ENCODE peak calls at places on chromosomes 3 and 15, in six cellular contexts. One of them, this sample, is unnamed.

GRCh38 chr15:90960316-90961091 is 5.8 kb downstream of the RCCD1 start:
- DNase-seq in brain microvascular endothelial cell: no peak
- DNase-seq in tibial artery: no peak
- DNase-seq in stimulated activated CD8-positive, alpha-beta memory T cell treated with anti-CD3 and anti-CD28 coated beads, Interleukin-4, amount 100 ng/mL, for 4 hours: no peak
- DNase-seq in ureter: no peak
- DNase-seq in A549: no peak
- DNase-seq in this sample: no peak

GRCh38 chr15:44087578-44088190 is 107.4 kb downstream of the FRMD5 start:
- DNase-seq in ureter: no peak
- DNase-seq in A549: peak; percentile 47
- DNase-seq in brain microvascular endothelial cell: peak; percentile 70
- DNase-seq in stimulated activated CD8-positive, alpha-beta memory T cell treated with anti-CD3 and anti-CD28 coated beads, Interleukin-4, amount 100 ng/mL, for 4 hours: no peak
- DNase-seq in tibial artery: no peak
- DNase-seq in this sample: no peak

GRCh38 chr15:29029651-29030195 is 143.9 kb downstream of the APBA2 start:
- DNase-seq in tibial artery: no peak
- DNase-seq in ureter: no peak
- DNase-seq in brain microvascular endothelial cell: no peak
- DNase-seq in stimulated activated CD8-positive, alpha-beta memory T cell treated with anti-CD3 and anti-CD28 coated beads, Interleukin-4, amount 100 ng/mL, for 4 hours: no peak
- DNase-seq in A549: no peak
- DNase-seq in this sample: no peak

GRCh38 chr3:13518516-13519351 is 30.2 kb upstream of the FBLN2 start:
- DNase-seq in A549: no peak
- DNase-seq in tibial artery: peak; percentile 92
- DNase-seq in ureter: no peak
- DNase-seq in brain microvascular endothelial cell: no peak
- DNase-seq in stimulated activated CD8-positive, alpha-beta memory T cell treated with anti-CD3 and anti-CD28 coated beads, Interleukin-4, amount 100 ng/mL, for 4 hours: no peak
- DNase-seq in this sample: no peak

GRCh38 chr15:100859970-100860828 is 19.4 kb upstream of the ALDH1A3 start:
- DNase-seq in A549: no peak
- DNase-seq in tibial artery: no peak
- DNase-seq in stimulated activated CD8-positive, alpha-beta memory T cell treated with anti-CD3 and anti-CD28 coated beads, Interleukin-4, amount 100 ng/mL, for 4 hours: no peak
- DNase-seq in brain microvascular endothelial cell: no peak
- DNase-seq in ureter: no peak
- DNase-seq in this sample: no peak

GRCh38 chr15:75620776-75621536 is 4.6 kb downstream of the SNUPN start:
- DNase-seq in brain microvascular endothelial cell: peak; percentile 90
- DNase-seq in tibial artery: peak; percentile 94
- DNase-seq in A549: no peak
- DNase-seq in ureter: peak; percentile 73
- DNase-seq in stimulated activated CD8-positive, alpha-beta memory T cell treated with anti-CD3 and anti-CD28 coated beads, Interleukin-4, amount 100 ng/mL, for 4 hours: no peak
- DNase-seq in this sample: peak; percentile 37

GRCh38 chr15:23532019-23532418 is 33.5 kb upstream of the MKRN3 start:
- DNase-seq in brain microvascular endothelial cell: no peak
- DNase-seq in ureter: no peak
- DNase-seq in tibial artery: no peak
- DNase-seq in stimulated activated CD8-positive, alpha-beta memory T cell treated with anti-CD3 and anti-CD28 coated beads, Interleukin-4, amount 100 ng/mL, for 4 hours: no peak
- DNase-seq in A549: no peak
- DNase-seq in this sample: no peak

GRCh38 chr15:93719941-93720351 is 511.4 kb upstream of the MCTP2 start:
- DNase-seq in ureter: no peak
- DNase-seq in stimulated activated CD8-positive, alpha-beta memory T cell treated with anti-CD3 and anti-CD28 coated beads, Interleukin-4, amount 100 ng/mL, for 4 hours: no peak
- DNase-seq in brain microvascular endothelial cell: peak; percentile 54
- DNase-seq in A549: no peak
- DNase-seq in tibial artery: no peak
- DNase-seq in this sample: no peak

GRCh38 chr3:13161021-13161759 is 88.0 kb upstream of the IQSEC1 start:
- DNase-seq in tibial artery: peak; percentile 13
- DNase-seq in brain microvascular endothelial cell: peak; percentile 3
- DNase-seq in ureter: no peak
- DNase-seq in stimulated activated CD8-positive, alpha-beta memory T cell treated with anti-CD3 and anti-CD28 coated beads, Interleukin-4, amount 100 ng/mL, for 4 hours: no peak
- DNase-seq in A549: no peak
- DNase-seq in this sample: no peak

GRCh38 chr3:65402597-65402996 is 636.1 kb downstream of the MAGI1 start:
- DNase-seq in tibial artery: peak; percentile 24
- DNase-seq in A549: no peak
- DNase-seq in brain microvascular endothelial cell: peak; percentile 71
- DNase-seq in stimulated activated CD8-positive, alpha-beta memory T cell treated with anti-CD3 and anti-CD28 coated beads, Interleukin-4, amount 100 ng/mL, for 4 hours: no peak
- DNase-seq in ureter: no peak
- DNase-seq in this sample: no peak

GRCh38 chr3:191259486-191259885 is 60.4 kb downstream of the OSTN start:
- DNase-seq in stimulated activated CD8-positive, alpha-beta memory T cell treated with anti-CD3 and anti-CD28 coated beads, Interleukin-4, amount 100 ng/mL, for 4 hours: no peak
- DNase-seq in tibial artery: no peak
- DNase-seq in brain microvascular endothelial cell: no peak
- DNase-seq in A549: no peak
- DNase-seq in ureter: no peak
- DNase-seq in this sample: no peak

GRCh38 chr3:170040283-170040907 is 2.6 kb downstream of the GPR160 start:
- DNase-seq in brain microvascular endothelial cell: no peak
- DNase-seq in ureter: no peak
- DNase-seq in A549: no peak
- DNase-seq in stimulated activated CD8-positive, alpha-beta memory T cell treated with anti-CD3 and anti-CD28 coated beads, Interleukin-4, amount 100 ng/mL, for 4 hours: no peak
- DNase-seq in tibial artery: no peak
- DNase-seq in this sample: peak; percentile 37

GRCh38 chr3:153173758-153174516 is 11.9 kb downstream of the RAP2B start:
- DNase-seq in tibial artery: no peak
- DNase-seq in ureter: no peak
- DNase-seq in A549: no peak
- DNase-seq in brain microvascular endothelial cell: peak; percentile 60
- DNase-seq in stimulated activated CD8-positive, alpha-beta memory T cell treated with anti-CD3 and anti-CD28 coated beads, Interleukin-4, amount 100 ng/mL, for 4 hours: no peak
- DNase-seq in this sample: no peak

GRCh38 chr3:59167756-59168155 is 117.9 kb upstream of the CFAP20DC start:
- DNase-seq in stimulated activated CD8-positive, alpha-beta memory T cell treated with anti-CD3 and anti-CD28 coated beads, Interleukin-4, amount 100 ng/mL, for 4 hours: no peak
- DNase-seq in A549: no peak
- DNase-seq in brain microvascular endothelial cell: no peak
- DNase-seq in ureter: no peak
- DNase-seq in tibial artery: no peak
- DNase-seq in this sample: no peak

GRCh38 chr15:78319588-78319987 is 20.2 kb upstream of the SKIC8 start:
- DNase-seq in brain microvascular endothelial cell: no peak
- DNase-seq in tibial artery: no peak
- DNase-seq in A549: no peak
- DNase-seq in stimulated activated CD8-positive, alpha-beta memory T cell treated with anti-CD3 and anti-CD28 coated beads, Interleukin-4, amount 100 ng/mL, for 4 hours: no peak
- DNase-seq in ureter: no peak
- DNase-seq in this sample: no peak

GRCh38 chr3:159839561-159840379 is 148.9 kb upstream of the IL12A start:
- DNase-seq in ureter: no peak
- DNase-seq in tibial artery: no peak
- DNase-seq in stimulated activated CD8-positive, alpha-beta memory T cell treated with anti-CD3 and anti-CD28 coated beads, Interleukin-4, amount 100 ng/mL, for 4 hours: no peak
- DNase-seq in brain microvascular endothelial cell: no peak
- DNase-seq in A549: no peak
- DNase-seq in this sample: no peak

GRCh38 chr3:48546203-48546829 is 10.3 kb downstream of the PFKFB4 start:
- DNase-seq in ureter: no peak
- DNase-seq in brain microvascular endothelial cell: no peak
- DNase-seq in tibial artery: no peak
- DNase-seq in A549: no peak
- DNase-seq in stimulated activated CD8-positive, alpha-beta memory T cell treated with anti-CD3 and anti-CD28 coated beads, Interleukin-4, amount 100 ng/mL, for 4 hours: no peak
- DNase-seq in this sample: no peak

GRCh38 chr15:34644061-34644460 is 60.6 kb upstream of the GOLGA8B start:
- DNase-seq in stimulated activated CD8-positive, alpha-beta memory T cell treated with anti-CD3 and anti-CD28 coated beads, Interleukin-4, amount 100 ng/mL, for 4 hours: no peak
- DNase-seq in brain microvascular endothelial cell: peak; percentile 95
- DNase-seq in tibial artery: no peak
- DNase-seq in A549: no peak
- DNase-seq in ureter: no peak
- DNase-seq in this sample: no peak

GRCh38 chr3:59775781-59776270 is 726.0 kb upstream of the CFAP20DC start:
- DNase-seq in A549: no peak
- DNase-seq in stimulated activated CD8-positive, alpha-beta memory T cell treated with anti-CD3 and anti-CD28 coated beads, Interleukin-4, amount 100 ng/mL, for 4 hours: no peak
- DNase-seq in ureter: no peak
- DNase-seq in tibial artery: no peak
- DNase-seq in brain microvascular endothelial cell: no peak
- DNase-seq in this sample: no peak

GRCh38 chr15:75455982-75456531 is 4.6 kb upstream of the SIN3A start:
- DNase-seq in tibial artery: peak; percentile 44
- DNase-seq in ureter: peak; percentile 65
- DNase-seq in brain microvascular endothelial cell: peak; percentile 46
- DNase-seq in stimulated activated CD8-positive, alpha-beta memory T cell treated with anti-CD3 and anti-CD28 coated beads, Interleukin-4, amount 100 ng/mL, for 4 hours: peak; percentile 17
- DNase-seq in A549: peak; percentile 72
- DNase-seq in this sample: peak; percentile 68

GRCh38 chr3:190024912-190025311 is 95.8 kb downstream of the P3H2 start:
- DNase-seq in ureter: no peak
- DNase-seq in tibial artery: no peak
- DNase-seq in A549: no peak
- DNase-seq in stimulated activated CD8-positive, alpha-beta memory T cell treated with anti-CD3 and anti-CD28 coated beads, Interleukin-4, amount 100 ng/mL, for 4 hours: no peak
- DNase-seq in brain microvascular endothelial cell: peak; percentile 73
- DNase-seq in this sample: no peak

GRCh38 chr15:60124460-60125070 is 120.5 kb downstream of the FOXB1 start:
- DNase-seq in tibial artery: no peak
- DNase-seq in A549: no peak
- DNase-seq in stimulated activated CD8-positive, alpha-beta memory T cell treated with anti-CD3 and anti-CD28 coated beads, Interleukin-4, amount 100 ng/mL, for 4 hours: no peak
- DNase-seq in brain microvascular endothelial cell: no peak
- DNase-seq in ureter: no peak
- DNase-seq in this sample: no peak

GRCh38 chr15:78075490-78076230 is 1.9 kb downstream of the TBC1D2B start:
- DNase-seq in tibial artery: peak; percentile 71
- DNase-seq in ureter: peak; percentile 75
- DNase-seq in brain microvascular endothelial cell: peak; percentile 93
- DNase-seq in A549: no peak
- DNase-seq in stimulated activated CD8-positive, alpha-beta memory T cell treated with anti-CD3 and anti-CD28 coated beads, Interleukin-4, amount 100 ng/mL, for 4 hours: no peak
- DNase-seq in this sample: peak; percentile 75

GRCh38 chr15:98077186-98077585 is 116.7 kb downstream of the ARRDC4 start:
- DNase-seq in A549: no peak
- DNase-seq in stimulated activated CD8-positive, alpha-beta memory T cell treated with anti-CD3 and anti-CD28 coated beads, Interleukin-4, amount 100 ng/mL, for 4 hours: no peak
- DNase-seq in ureter: no peak
- DNase-seq in brain microvascular endothelial cell: no peak
- DNase-seq in tibial artery: no peak
- DNase-seq in this sample: peak; percentile 62

GRCh38 chr3:37730825-37731224 is 130.9 kb upstream of the CTDSPL start:
- DNase-seq in ureter: no peak
- DNase-seq in brain microvascular endothelial cell: no peak
- DNase-seq in tibial artery: peak; percentile 73
- DNase-seq in stimulated activated CD8-positive, alpha-beta memory T cell treated with anti-CD3 and anti-CD28 coated beads, Interleukin-4, amount 100 ng/mL, for 4 hours: no peak
- DNase-seq in A549: no peak
- DNase-seq in this sample: no peak

GRCh38 chr3:188365978-188366698 is 212.2 kb downstream of the LPP start:
- DNase-seq in tibial artery: no peak
- DNase-seq in ureter: no peak
- DNase-seq in stimulated activated CD8-positive, alpha-beta memory T cell treated with anti-CD3 and anti-CD28 coated beads, Interleukin-4, amount 100 ng/mL, for 4 hours: no peak
- DNase-seq in brain microvascular endothelial cell: no peak
- DNase-seq in A549: no peak
- DNase-seq in this sample: no peak

GRCh38 chr3:124951511-124952390 is 17.2 kb upstream of the MUC13 start:
- DNase-seq in ureter: no peak
- DNase-seq in brain microvascular endothelial cell: peak; percentile 47
- DNase-seq in stimulated activated CD8-positive, alpha-beta memory T cell treated with anti-CD3 and anti-CD28 coated beads, Interleukin-4, amount 100 ng/mL, for 4 hours: no peak
- DNase-seq in tibial artery: no peak
- DNase-seq in A549: no peak
- DNase-seq in this sample: peak; percentile 94

GRCh38 chr3:113231827-113232253 is 20.5 kb downstream of the BOC start:
- DNase-seq in ureter: no peak
- DNase-seq in tibial artery: no peak
- DNase-seq in A549: peak; percentile 95
- DNase-seq in brain microvascular endothelial cell: peak; percentile 92
- DNase-seq in stimulated activated CD8-positive, alpha-beta memory T cell treated with anti-CD3 and anti-CD28 coated beads, Interleukin-4, amount 100 ng/mL, for 4 hours: no peak
- DNase-seq in this sample: no peak